ENCODE peak calls at places on chromosome 19, in six cellular contexts. One of them, this sample, is unnamed.

GRCh38 chr19:48596679-48597465 is 9.7 kb upstream of the SPACA4 start:
- DNase-seq in uterus: no peak
- DNase-seq in Peyer's patch: peak; percentile 41
- DNase-seq in A549: no peak
- DNase-seq in heart left ventricle: no peak
- DNase-seq in right lobe of liver: no peak
- DNase-seq in this sample: no peak

GRCh38 chr19:49997709-49998108 is 27.5 kb downstream of the VRK3 start:
- DNase-seq in uterus: no peak
- DNase-seq in Peyer's patch: no peak
- DNase-seq in A549: peak; percentile 76
- DNase-seq in heart left ventricle: no peak
- DNase-seq in right lobe of liver: no peak
- DNase-seq in this sample: no peak

GRCh38 chr19:38693380-38694223 is 46.2 kb downstream of the ACTN4 start:
- DNase-seq in uterus: no peak
- DNase-seq in Peyer's patch: peak; percentile 53
- DNase-seq in A549: peak; percentile 92
- DNase-seq in heart left ventricle: peak; percentile 70
- DNase-seq in right lobe of liver: peak; percentile 60
- DNase-seq in this sample: no peak

GRCh38 chr19:12664406-12665280 is 1.9 kb downstream of the MAN2B1 start:
- DNase-seq in uterus: no peak
- DNase-seq in Peyer's patch: no peak
- DNase-seq in A549: no peak
- DNase-seq in heart left ventricle: no peak
- DNase-seq in right lobe of liver: no peak
- DNase-seq in this sample: no peak

GRCh38 chr19:48341515-48342413 is 16.4 kb downstream of the EMP3 start:
- DNase-seq in uterus: no peak
- DNase-seq in Peyer's patch: no peak
- DNase-seq in A549: no peak
- DNase-seq in heart left ventricle: no peak
- DNase-seq in right lobe of liver: no peak
- DNase-seq in this sample: no peak

GRCh38 chr19:56995298-56995697 is 124.5 kb upstream of the USP29 start:
- DNase-seq in uterus: no peak
- DNase-seq in Peyer's patch: no peak
- DNase-seq in A549: no peak
- DNase-seq in heart left ventricle: no peak
- DNase-seq in right lobe of liver: no peak
- DNase-seq in this sample: no peak

GRCh38 chr19:38993271-38993670 is 17.7 kb upstream of the FBXO17 start:
- DNase-seq in uterus: no peak
- DNase-seq in Peyer's patch: no peak
- DNase-seq in A549: peak; percentile 68
- DNase-seq in heart left ventricle: no peak
- DNase-seq in right lobe of liver: no peak
- DNase-seq in this sample: no peak

GRCh38 chr19:29610574-29611271 is 4.6 kb downstream of the POP4 start:
- DNase-seq in uterus: peak; percentile 86
- DNase-seq in Peyer's patch: peak; percentile 91
- DNase-seq in A549: peak; percentile 89
- DNase-seq in heart left ventricle: peak; percentile 80
- DNase-seq in right lobe of liver: peak; percentile 83
- DNase-seq in this sample: peak; percentile 76

GRCh38 chr19:50949792-50950320 is 3.0 kb downstream of the KLK5 start:
- DNase-seq in uterus: no peak
- DNase-seq in Peyer's patch: no peak
- DNase-seq in A549: no peak
- DNase-seq in heart left ventricle: no peak
- DNase-seq in right lobe of liver: no peak
- DNase-seq in this sample: no peak

GRCh38 chr19:55209430-55210119 is at the start of gene PTPRH:
- DNase-seq in uterus: no peak
- DNase-seq in Peyer's patch: no peak
- DNase-seq in A549: peak; percentile 73
- DNase-seq in heart left ventricle: no peak
- DNase-seq in right lobe of liver: no peak
- DNase-seq in this sample: no peak

GRCh38 chr19:42424712-42425131 is 2.5 kb downstream of the LIPE start:
- DNase-seq in uterus: no peak
- DNase-seq in Peyer's patch: no peak
- DNase-seq in A549: no peak
- DNase-seq in heart left ventricle: peak; percentile 28
- DNase-seq in right lobe of liver: no peak
- DNase-seq in this sample: no peak

GRCh38 chr19:42422092-42422575 is 5.1 kb downstream of the LIPE start:
- DNase-seq in uterus: no peak
- DNase-seq in Peyer's patch: no peak
- DNase-seq in A549: no peak
- DNase-seq in heart left ventricle: peak; percentile 79
- DNase-seq in right lobe of liver: no peak
- DNase-seq in this sample: no peak

GRCh38 chr19:42422576-42423461 is 4.4 kb downstream of the LIPE start:
- DNase-seq in uterus: no peak
- DNase-seq in Peyer's patch: peak; percentile 56
- DNase-seq in A549: no peak
- DNase-seq in heart left ventricle: peak; percentile 62
- DNase-seq in right lobe of liver: no peak
- DNase-seq in this sample: no peak

GRCh38 chr19:42424345-42424707 is 2.9 kb downstream of the LIPE start:
- DNase-seq in uterus: no peak
- DNase-seq in Peyer's patch: no peak
- DNase-seq in A549: no peak
- DNase-seq in heart left ventricle: no peak
- DNase-seq in right lobe of liver: no peak
- DNase-seq in this sample: no peak

DNA sequence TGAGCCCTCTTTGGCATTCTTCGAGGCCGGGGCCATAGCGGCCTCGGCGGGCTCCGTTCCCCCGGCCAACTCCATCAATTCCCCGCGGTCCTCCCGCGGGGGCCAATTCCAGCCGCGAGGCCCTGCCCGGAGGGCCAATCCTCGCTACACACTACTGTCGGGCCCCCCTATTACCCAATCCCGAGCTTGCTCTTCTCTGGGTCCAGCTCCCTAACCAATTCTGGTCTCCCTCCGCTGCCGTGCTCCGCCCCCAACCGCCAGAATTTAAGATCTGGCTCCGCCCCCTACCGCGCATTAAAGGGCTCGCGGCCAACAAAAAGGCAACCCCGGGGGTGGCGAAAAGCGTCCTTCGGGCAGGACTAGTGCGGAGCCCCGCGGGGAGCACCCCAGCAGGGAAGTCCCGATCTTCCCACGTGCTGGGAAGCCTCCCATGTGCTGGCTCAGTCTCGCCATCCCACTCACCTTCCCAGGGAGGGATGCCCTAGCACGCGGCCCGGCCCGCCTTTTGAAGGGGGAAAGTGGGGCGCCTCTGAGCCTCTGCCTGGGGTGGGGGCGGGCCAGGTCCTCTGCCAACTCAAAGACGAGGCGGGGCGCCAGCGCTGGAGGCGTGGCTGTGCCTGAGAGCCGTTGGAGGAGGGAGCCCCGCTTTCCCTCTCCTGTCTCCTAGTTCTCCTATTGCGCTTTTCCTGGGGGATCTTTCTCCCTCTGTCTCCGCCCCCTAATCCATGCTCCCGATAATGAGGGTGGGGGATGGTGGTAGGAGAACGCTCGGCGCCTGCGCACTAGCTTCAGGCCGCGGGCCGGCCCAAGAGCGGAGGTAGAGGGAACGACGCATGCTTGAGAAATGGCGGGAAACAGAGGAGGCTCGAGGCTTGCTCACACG is 3.5 kb downstream of the LIPE start:
- DNase-seq in uterus: peak; percentile 84
- DNase-seq in Peyer's patch: peak; percentile 95
- DNase-seq in A549: peak; percentile 94
- DNase-seq in heart left ventricle: peak; percentile 95
- DNase-seq in right lobe of liver: peak; percentile 82
- DNase-seq in this sample: peak; percentile 85
- TF ChIP-seq POLR2A in uterus: peak; percentile 61
- TF ChIP-seq POLR2A in Peyer's patch: peak; percentile 77
- TF ChIP-seq POLR2A in A549: no peak
- TF ChIP-seq POLR2A in heart left ventricle: peak; percentile 69
- TF ChIP-seq POLR2A in right lobe of liver: no peak
- TF ChIP-seq POLR2A in this sample: no peak

DNA sequence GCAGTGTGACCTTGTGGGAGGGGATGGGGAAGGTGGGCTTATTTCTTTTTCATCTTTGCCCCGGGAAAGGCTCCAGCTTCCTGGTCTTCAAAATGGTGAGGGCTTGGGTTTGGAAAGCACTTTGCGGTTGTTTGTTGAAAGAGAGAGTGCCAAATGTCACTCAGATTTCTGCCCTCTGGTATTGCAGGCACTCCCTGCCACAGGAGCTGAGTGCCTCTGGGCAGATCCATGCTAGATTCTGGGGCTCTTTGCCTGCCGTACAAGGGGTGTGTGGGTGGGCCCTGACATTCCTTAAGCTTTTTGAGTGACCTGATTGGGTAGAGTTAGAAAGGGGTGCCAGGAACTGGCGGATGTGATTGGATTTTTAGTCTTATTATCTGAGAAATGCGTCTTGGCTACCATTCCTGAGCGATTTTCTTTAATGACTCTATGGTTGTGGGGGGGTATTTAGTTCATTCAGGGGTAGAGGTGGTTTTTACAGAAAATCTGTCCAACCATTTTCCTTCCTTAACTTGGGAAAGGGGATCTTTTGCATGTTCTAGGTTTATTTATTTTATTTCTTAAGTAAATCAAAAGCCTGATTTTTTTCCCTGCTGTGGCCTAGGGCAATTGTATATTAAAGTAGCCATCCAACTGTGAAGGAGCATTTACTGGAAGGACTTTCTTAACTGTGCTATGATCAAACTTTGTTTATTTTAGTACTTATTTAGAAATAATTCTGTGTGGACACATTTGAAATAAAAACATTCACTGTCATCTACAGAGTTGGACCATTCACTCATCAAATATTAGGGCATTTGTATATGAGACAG is 3.2 kb downstream of the ARHGAP35 start:
- DNase-seq in uterus: peak; percentile 12
- DNase-seq in Peyer's patch: no peak
- DNase-seq in A549: no peak
- DNase-seq in heart left ventricle: no peak
- DNase-seq in right lobe of liver: no peak
- DNase-seq in this sample: peak; percentile 68
- H3K4me3 ChIP-seq in uterus: no peak overlapping the region
- H3K4me3 ChIP-seq in Peyer's patch: peak overlapping the region; percentile 88
- H3K4me3 ChIP-seq in A549: peak overlapping the region; percentile 94
- H3K4me3 ChIP-seq in heart left ventricle: no peak overlapping the region
- H3K4me3 ChIP-seq in right lobe of liver: peak overlapping the region; percentile 69
- H3K4me3 ChIP-seq in this sample: no peak overlapping the region

GRCh38 chr19:8515317-8515716 is 1.4 kb upstream of the ZNF414 start:
- DNase-seq in uterus: no peak
- DNase-seq in Peyer's patch: no peak
- DNase-seq in A549: no peak
- DNase-seq in heart left ventricle: peak; percentile 40
- DNase-seq in right lobe of liver: no peak
- DNase-seq in this sample: no peak

GRCh38 chr19:8518536-8518935 is 4.6 kb upstream of the ZNF414 start:
- DNase-seq in uterus: no peak
- DNase-seq in Peyer's patch: no peak
- DNase-seq in A549: no peak
- DNase-seq in heart left ventricle: no peak
- DNase-seq in right lobe of liver: no peak
- DNase-seq in this sample: no peak

GRCh38 chr19:8513687-8514504 is at the start of gene ZNF414:
- DNase-seq in uterus: peak; percentile 98
- DNase-seq in Peyer's patch: peak; percentile 99
- DNase-seq in A549: peak; percentile 97
- DNase-seq in heart left ventricle: peak; percentile 97
- DNase-seq in right lobe of liver: peak; percentile 97
- DNase-seq in this sample: peak; percentile 97

GRCh38 chr19:8519388-8519787 is 5.4 kb upstream of the ZNF414 start:
- DNase-seq in uterus: no peak
- DNase-seq in Peyer's patch: no peak
- DNase-seq in A549: no peak
- DNase-seq in heart left ventricle: no peak
- DNase-seq in right lobe of liver: no peak
- DNase-seq in this sample: no peak

DNA sequence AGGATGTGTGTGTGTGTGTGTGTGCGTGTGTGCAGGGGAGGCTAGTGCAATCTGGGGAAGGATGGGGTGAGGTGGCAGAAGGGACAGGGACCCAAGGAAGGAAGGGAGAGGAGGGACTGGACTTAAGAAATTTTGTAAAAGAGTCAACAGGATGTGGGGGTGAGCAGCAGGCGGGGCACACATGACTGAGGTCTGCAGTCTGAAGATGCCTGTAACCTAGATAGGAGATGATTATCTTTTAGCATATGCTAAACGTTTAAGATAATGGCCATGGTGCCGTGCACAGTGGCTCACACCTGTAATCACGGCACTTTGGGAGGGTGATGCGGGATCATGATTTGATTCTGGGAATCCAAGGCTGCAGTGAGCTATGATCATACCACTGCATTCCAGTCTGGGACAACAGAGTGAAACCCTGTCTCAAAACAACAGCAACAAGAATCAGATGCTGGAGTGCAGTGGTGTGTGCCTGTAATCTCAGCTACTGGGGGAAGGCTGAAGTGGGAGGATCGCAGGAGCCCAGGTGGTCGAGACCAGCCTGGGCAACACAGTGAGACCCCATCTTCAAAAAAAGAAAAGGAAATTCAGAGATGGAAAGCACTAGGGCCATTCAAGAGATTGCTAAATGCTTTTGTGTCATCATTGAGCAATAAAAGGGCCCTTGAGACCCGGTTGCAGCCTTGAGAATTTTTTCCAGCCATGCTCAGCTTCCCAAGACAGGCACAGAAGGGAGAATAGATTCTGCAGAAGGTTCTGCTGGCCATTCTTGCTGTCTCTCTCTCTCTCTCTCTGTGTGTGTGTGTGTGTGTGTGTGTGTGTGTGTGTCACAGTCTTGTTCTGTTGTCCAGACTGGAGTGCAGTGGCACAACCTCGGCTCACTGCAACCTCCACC is 3.8 kb upstream of the ZNF414 start:
- DNase-seq in uterus: no peak
- DNase-seq in Peyer's patch: peak; percentile 66
- DNase-seq in A549: no peak
- DNase-seq in heart left ventricle: no peak
- DNase-seq in right lobe of liver: no peak
- DNase-seq in this sample: no peak
- TF ChIP-seq POLR2A in uterus: no peak
- TF ChIP-seq POLR2A in Peyer's patch: no peak
- TF ChIP-seq POLR2A in A549: no peak
- TF ChIP-seq POLR2A in heart left ventricle: no peak
- TF ChIP-seq POLR2A in right lobe of liver: no peak
- TF ChIP-seq POLR2A in this sample: no peak

DNA sequence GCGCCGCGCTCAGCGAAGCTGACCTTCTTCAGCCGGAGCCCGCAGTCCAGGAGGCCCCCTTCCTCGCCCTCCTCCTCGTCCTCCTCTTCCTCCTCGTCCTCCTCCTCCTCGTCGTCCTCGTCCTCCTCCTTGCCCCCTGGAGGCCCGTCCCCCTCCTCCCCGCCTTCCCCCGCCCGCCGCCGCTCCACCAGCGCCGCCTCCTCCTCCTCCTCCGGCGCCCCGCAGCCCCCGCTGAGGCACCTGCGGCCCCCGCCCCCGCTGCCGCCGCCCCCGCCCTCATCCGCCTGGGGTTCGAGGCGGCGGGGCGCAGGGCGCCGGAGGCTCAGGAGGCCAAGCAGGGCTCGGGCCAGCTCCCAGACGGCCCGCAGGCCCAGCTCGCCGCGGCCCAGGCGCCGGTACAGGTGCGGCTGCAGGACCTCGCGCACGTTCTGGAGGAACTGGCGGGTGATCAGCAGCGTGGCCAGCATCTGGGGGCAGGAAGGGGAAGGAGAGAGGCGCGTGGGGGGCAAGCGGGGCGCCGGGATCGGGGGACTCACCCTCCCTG is 6.1 kb downstream of the ANO8 start:
- DNase-seq in uterus: no peak
- DNase-seq in Peyer's patch: peak; percentile 39
- DNase-seq in A549: no peak
- DNase-seq in heart left ventricle: no peak
- DNase-seq in right lobe of liver: no peak
- DNase-seq in this sample: no peak
- H3K4me3 ChIP-seq in uterus: peak overlapping the region; percentile 25
- H3K4me3 ChIP-seq in Peyer's patch: peak overlapping the region; percentile 73
- H3K4me3 ChIP-seq in A549: no peak overlapping the region
- H3K4me3 ChIP-seq in heart left ventricle: peak overlapping the region; percentile 16
- H3K4me3 ChIP-seq in right lobe of liver: peak overlapping the region; percentile 23
- H3K4me3 ChIP-seq in this sample: peak overlapping the region; percentile 8

This sample was measured in breast epithelium.